ENCODE peak calls at places on chromosome 4, in six cellular contexts. One of them, this sample, is unnamed.

GRCh38 chr4:53702334-53703266 is 111.3 kb upstream of the LNX1 start:
- DNase-seq in GM12878: peak
- DNase-seq in K562: no peak
- DNase-seq in endothelial cell of umbilical vein: peak
- DNase-seq in HepG2: peak
- DNase-seq in A549: peak
- DNase-seq in this sample: peak

GRCh38 chr4:126023946-126024345 is 709.2 kb downstream of the FAT4 start:
- DNase-seq in A549: no peak
- DNase-seq in endothelial cell of umbilical vein: no peak
- DNase-seq in K562: no peak
- DNase-seq in HepG2: no peak
- DNase-seq in GM12878: no peak
- DNase-seq in this sample: no peak

GRCh38 chr4:68803013-68803412 is 12.8 kb upstream of the UGT2B10 start:
- DNase-seq in GM12878: no peak
- DNase-seq in K562: no peak
- DNase-seq in endothelial cell of umbilical vein: no peak
- DNase-seq in A549: no peak
- DNase-seq in HepG2: no peak
- DNase-seq in this sample: no peak

GRCh38 chr4:2066571-2067445 is 7.7 kb downstream of the NAT8L start:
- DNase-seq in A549: no peak
- DNase-seq in HepG2: no peak
- DNase-seq in endothelial cell of umbilical vein: no peak
- DNase-seq in GM12878: no peak
- DNase-seq in K562: no peak
- DNase-seq in this sample: no peak

GRCh38 chr4:168942985-168943384 is 67.1 kb downstream of the CBR4 start:
- DNase-seq in A549: no peak
- DNase-seq in HepG2: no peak
- DNase-seq in GM12878: no peak
- DNase-seq in K562: peak
- DNase-seq in endothelial cell of umbilical vein: no peak
- DNase-seq in this sample: peak

GRCh38 chr4:47590325-47590724 is 105.2 kb downstream of the ATP10D start:
- DNase-seq in endothelial cell of umbilical vein: no peak
- DNase-seq in GM12878: no peak
- DNase-seq in K562: no peak
- DNase-seq in A549: no peak
- DNase-seq in HepG2: no peak
- DNase-seq in this sample: no peak

GRCh38 chr4:6749340-6750171 is 33.0 kb upstream of the KIAA0232 start:
- DNase-seq in HepG2: peak
- DNase-seq in K562: peak
- DNase-seq in A549: peak
- DNase-seq in endothelial cell of umbilical vein: peak
- DNase-seq in GM12878: no peak
- DNase-seq in this sample: no peak

GRCh38 chr4:7192252-7193039 is at the start of gene SORCS2:
- DNase-seq in GM12878: no peak
- DNase-seq in A549: peak
- DNase-seq in endothelial cell of umbilical vein: peak
- DNase-seq in K562: peak
- DNase-seq in HepG2: peak
- DNase-seq in this sample: peak

GRCh38 chr4:81486502-81486901 is 14.8 kb upstream of the RASGEF1B start:
- DNase-seq in GM12878: no peak
- DNase-seq in HepG2: no peak
- DNase-seq in K562: no peak
- DNase-seq in A549: no peak
- DNase-seq in endothelial cell of umbilical vein: no peak
- DNase-seq in this sample: no peak

GRCh38 chr4:101153653-101154052 is 193.7 kb downstream of the PPP3CA start:
- DNase-seq in A549: no peak
- DNase-seq in endothelial cell of umbilical vein: peak
- DNase-seq in K562: no peak
- DNase-seq in GM12878: no peak
- DNase-seq in HepG2: no peak
- DNase-seq in this sample: no peak

GRCh38 chr4:110550260-110550659 is 72.6 kb downstream of the PITX2 start:
- DNase-seq in K562: no peak
- DNase-seq in endothelial cell of umbilical vein: peak
- DNase-seq in GM12878: no peak
- DNase-seq in A549: no peak
- DNase-seq in HepG2: no peak
- DNase-seq in this sample: no peak

GRCh38 chr4:133668061-133668851 is 519.2 kb downstream of the PCDH10 start:
- DNase-seq in GM12878: no peak
- DNase-seq in endothelial cell of umbilical vein: no peak
- DNase-seq in A549: no peak
- DNase-seq in HepG2: no peak
- DNase-seq in K562: no peak
- DNase-seq in this sample: no peak

GRCh38 chr4:82362565-82362964 is 11.2 kb downstream of the HNRNPD start:
- DNase-seq in GM12878: no peak
- DNase-seq in endothelial cell of umbilical vein: no peak
- DNase-seq in HepG2: no peak
- DNase-seq in K562: no peak
- DNase-seq in A549: no peak
- DNase-seq in this sample: no peak

GRCh38 chr4:46274717-46275116 is 115.2 kb downstream of the GABRA2 start:
- DNase-seq in endothelial cell of umbilical vein: no peak
- DNase-seq in HepG2: peak
- DNase-seq in GM12878: no peak
- DNase-seq in K562: no peak
- DNase-seq in A549: no peak
- DNase-seq in this sample: peak
- TF ChIP-seq CTCF in endothelial cell of umbilical vein: no peak
- TF ChIP-seq CTCF in HepG2: no peak
- TF ChIP-seq CTCF in GM12878: peak
- TF ChIP-seq CTCF in K562: no peak
- TF ChIP-seq CTCF in A549: no peak
- TF ChIP-seq CTCF in this sample: no peak

DNA sequence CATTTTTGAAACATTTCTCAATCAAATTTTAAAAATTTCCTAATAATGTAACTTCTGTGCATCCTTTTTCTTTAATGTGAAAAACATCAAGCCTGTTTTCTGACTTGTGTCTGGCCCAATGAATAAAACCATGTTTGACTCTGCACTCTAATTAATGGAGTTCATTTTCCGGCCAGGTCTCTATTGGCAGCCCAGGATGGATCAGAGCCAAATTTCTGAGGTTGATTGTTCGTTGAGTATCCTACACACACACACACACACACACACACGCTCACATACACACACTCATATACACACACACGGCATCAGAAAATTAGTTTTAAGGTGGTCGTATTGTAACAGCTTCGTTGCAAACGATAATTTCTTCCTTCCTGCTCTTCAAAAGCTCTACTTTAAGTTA is 28.9 kb upstream of the TLL1 start:
- DNase-seq in HepG2: no peak
- DNase-seq in endothelial cell of umbilical vein: peak
- DNase-seq in K562: no peak
- DNase-seq in A549: no peak
- DNase-seq in GM12878: no peak
- DNase-seq in this sample: no peak
- TF ChIP-seq MYC in HepG2: no peak
- TF ChIP-seq MYC in endothelial cell of umbilical vein: no peak
- TF ChIP-seq MYC in K562: no peak
- TF ChIP-seq MYC in A549: no peak
- TF ChIP-seq MYC in GM12878: no peak
- TF ChIP-seq MYC in this sample: no peak

GRCh38 chr4:45471335-45471734 is 652.5 kb downstream of the GABRG1 start:
- DNase-seq in GM12878: no peak
- DNase-seq in HepG2: no peak
- DNase-seq in K562: no peak
- DNase-seq in endothelial cell of umbilical vein: no peak
- DNase-seq in A549: no peak
- DNase-seq in this sample: no peak

GRCh38 chr4:45472490-45472889 is 651.4 kb downstream of the GABRG1 start:
- DNase-seq in A549: no peak
- DNase-seq in GM12878: no peak
- DNase-seq in K562: no peak
- DNase-seq in HepG2: no peak
- DNase-seq in endothelial cell of umbilical vein: no peak
- DNase-seq in this sample: no peak

GRCh38 chr4:45477311-45477733 is 646.5 kb downstream of the GABRG1 start:
- DNase-seq in HepG2: no peak
- DNase-seq in A549: no peak
- DNase-seq in K562: no peak
- DNase-seq in GM12878: no peak
- DNase-seq in endothelial cell of umbilical vein: no peak
- DNase-seq in this sample: no peak

GRCh38 chr4:45475490-45475889 is 648.4 kb downstream of the GABRG1 start:
- DNase-seq in GM12878: no peak
- DNase-seq in K562: no peak
- DNase-seq in HepG2: no peak
- DNase-seq in endothelial cell of umbilical vein: no peak
- DNase-seq in A549: no peak
- DNase-seq in this sample: no peak
- TF ChIP-seq CTCF in GM12878: no peak
- TF ChIP-seq CTCF in K562: no peak
- TF ChIP-seq CTCF in HepG2: no peak
- TF ChIP-seq CTCF in endothelial cell of umbilical vein: no peak
- TF ChIP-seq CTCF in A549: no peak
- TF ChIP-seq CTCF in this sample: no peak

GRCh38 chr4:152708361-152708760 is 28.6 kb upstream of the TMEM154 start:
- DNase-seq in endothelial cell of umbilical vein: no peak
- DNase-seq in GM12878: no peak
- DNase-seq in HepG2: no peak
- DNase-seq in A549: no peak
- DNase-seq in K562: no peak
- DNase-seq in this sample: no peak

GRCh38 chr4:152705918-152706317 is 26.1 kb upstream of the TMEM154 start:
- DNase-seq in GM12878: no peak
- DNase-seq in HepG2: no peak
- DNase-seq in A549: no peak
- DNase-seq in K562: no peak
- DNase-seq in endothelial cell of umbilical vein: no peak
- DNase-seq in this sample: no peak

GRCh38 chr4:152707632-152708031 is 27.8 kb upstream of the TMEM154 start:
- DNase-seq in HepG2: no peak
- DNase-seq in endothelial cell of umbilical vein: no peak
- DNase-seq in A549: no peak
- DNase-seq in K562: no peak
- DNase-seq in GM12878: no peak
- DNase-seq in this sample: no peak

GRCh38 chr4:152709675-152710438 is 30.1 kb upstream of the TMEM154 start:
- DNase-seq in endothelial cell of umbilical vein: no peak
- DNase-seq in A549: no peak
- DNase-seq in HepG2: no peak
- DNase-seq in K562: no peak
- DNase-seq in GM12878: peak
- DNase-seq in this sample: peak

DNA sequence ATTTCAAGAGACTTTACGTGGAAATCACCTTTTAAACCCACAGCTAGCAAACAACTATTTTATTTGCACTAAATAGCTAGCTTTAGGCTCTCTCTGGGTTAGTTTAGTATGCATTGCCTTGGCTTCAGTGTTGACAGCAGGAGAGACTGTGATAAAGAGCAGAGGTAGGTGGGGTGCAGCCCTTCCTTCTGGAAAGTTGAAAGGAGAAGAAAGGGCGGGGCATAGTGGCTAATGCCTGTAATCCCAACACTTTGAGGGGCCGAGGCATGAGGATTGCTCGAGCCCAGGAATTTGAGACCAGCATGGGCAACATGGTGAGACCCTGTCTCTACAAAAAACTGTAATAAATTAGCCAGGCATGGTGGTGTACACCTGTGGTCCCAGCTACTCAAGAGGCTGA is 29.0 kb upstream of the TMEM154 start:
- DNase-seq in endothelial cell of umbilical vein: no peak
- DNase-seq in A549: no peak
- DNase-seq in K562: no peak
- DNase-seq in GM12878: no peak
- DNase-seq in HepG2: no peak
- DNase-seq in this sample: no peak
- TF ChIP-seq MYC in endothelial cell of umbilical vein: no peak
- TF ChIP-seq MYC in A549: no peak
- TF ChIP-seq MYC in K562: no peak
- TF ChIP-seq MYC in GM12878: no peak
- TF ChIP-seq MYC in HepG2: no peak
- TF ChIP-seq MYC in this sample: no peak

DNA sequence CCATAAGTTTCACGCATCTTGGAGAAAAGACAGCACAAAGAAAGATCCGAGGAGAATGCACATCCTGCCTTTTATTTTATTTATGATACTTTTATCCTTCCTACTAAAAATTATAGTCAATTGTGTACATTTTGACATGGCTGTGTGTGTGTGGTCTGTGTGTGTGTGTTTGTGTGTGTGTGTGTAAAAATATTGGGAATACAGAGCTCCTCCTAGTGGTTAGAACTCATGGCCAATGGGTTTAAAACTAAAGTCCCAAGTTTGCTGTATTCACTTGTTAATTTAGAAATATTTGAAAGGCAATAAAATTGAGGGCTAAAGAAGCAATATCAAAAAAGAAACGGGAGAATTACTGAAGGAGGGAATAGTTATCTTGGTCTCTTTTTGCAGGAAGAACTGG is 47.5 kb downstream of the NKX6-1 start:
- DNase-seq in GM12878: no peak
- DNase-seq in K562: no peak
- DNase-seq in HepG2: no peak
- DNase-seq in A549: no peak
- DNase-seq in endothelial cell of umbilical vein: peak
- DNase-seq in this sample: peak
- TF ChIP-seq CTCF in GM12878: peak
- TF ChIP-seq CTCF in K562: peak
- TF ChIP-seq CTCF in HepG2: peak
- TF ChIP-seq CTCF in A549: peak
- TF ChIP-seq CTCF in endothelial cell of umbilical vein: peak
- TF ChIP-seq CTCF in this sample: peak

DNA sequence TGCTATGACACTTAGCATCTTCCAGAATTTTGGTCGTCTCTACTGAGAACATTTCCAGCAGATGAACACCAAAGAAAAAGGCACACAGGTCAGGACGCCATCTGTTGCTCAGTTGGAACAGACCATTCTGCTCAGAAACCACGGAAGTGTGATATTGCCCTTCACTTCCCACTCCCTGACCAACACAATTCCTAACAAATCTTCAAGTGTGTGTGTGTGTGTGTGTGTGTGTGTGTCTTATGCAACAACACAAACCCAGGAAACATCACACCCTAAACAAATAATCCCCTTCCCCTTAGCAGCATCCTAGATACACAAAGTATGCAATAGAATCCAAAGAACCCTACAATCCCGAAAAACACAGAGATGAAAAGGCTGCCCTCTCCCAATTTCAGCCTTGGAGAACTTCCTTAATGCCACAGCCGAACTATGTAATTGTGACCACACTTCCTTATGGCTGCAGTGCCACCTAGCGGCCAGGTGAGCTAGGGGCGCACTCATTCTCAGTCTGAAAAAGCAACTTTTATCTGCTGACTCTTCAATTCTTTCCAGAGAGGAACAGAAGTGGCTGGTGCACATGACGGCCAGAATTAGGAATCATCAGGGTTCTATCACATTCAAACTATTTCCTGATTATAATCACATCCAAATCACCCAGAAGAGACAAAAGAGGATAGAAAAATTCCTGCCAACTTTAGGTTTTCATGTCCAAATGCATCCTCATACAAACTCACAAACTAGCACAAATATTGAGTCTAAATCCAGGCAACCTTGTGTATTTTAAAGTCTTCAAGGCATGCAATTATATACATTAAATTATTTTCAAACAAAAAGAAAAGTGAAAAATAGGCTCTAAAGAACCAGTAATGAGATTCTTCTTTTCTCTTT is 165.0 kb downstream of the DHX15 start:
- DNase-seq in HepG2: peak
- DNase-seq in A549: peak
- DNase-seq in GM12878: peak
- DNase-seq in endothelial cell of umbilical vein: peak
- DNase-seq in K562: peak
- DNase-seq in this sample: peak
- TF ChIP-seq MYC in HepG2: no peak
- TF ChIP-seq MYC in A549: no peak
- TF ChIP-seq MYC in GM12878: no peak
- TF ChIP-seq MYC in endothelial cell of umbilical vein: no peak
- TF ChIP-seq MYC in K562: no peak
- TF ChIP-seq MYC in this sample: peak

This sample was measured in NB4.